ENCODE peak calls at places on chromosome 13, in seven cellular contexts. One of them, this sample, is unnamed.

GRCh38 chr13:39201075-39201630 is 162.9 kb downstream of the NHLRC3 start:
- DNase-seq in endothelial cell of umbilical vein: no peak
- DNase-seq in right lobe of liver: no peak
- DNase-seq in Peyer's patch: no peak
- DNase-seq in effector memory CD4-positive, alpha-beta T cell: no peak
- DNase-seq in right cardiac atrium: peak; percentile 41
- DNase-seq in neuronal stem cell: no peak
- DNase-seq in this sample: no peak

GRCh38 chr13:100506600-100507422 is 81.8 kb downstream of the GGACT start:
- DNase-seq in endothelial cell of umbilical vein: peak; percentile 44
- DNase-seq in right cardiac atrium: no peak
- DNase-seq in neuronal stem cell: no peak
- DNase-seq in right lobe of liver: no peak
- DNase-seq in Peyer's patch: no peak
- DNase-seq in effector memory CD4-positive, alpha-beta T cell: no peak
- DNase-seq in this sample: no peak

GRCh38 chr13:25874907-25875306 is 176.9 kb downstream of the SHISA2 start:
- DNase-seq in effector memory CD4-positive, alpha-beta T cell: peak; percentile 45
- DNase-seq in right lobe of liver: no peak
- DNase-seq in endothelial cell of umbilical vein: no peak
- DNase-seq in neuronal stem cell: no peak
- DNase-seq in right cardiac atrium: peak; percentile 52
- DNase-seq in Peyer's patch: no peak
- DNase-seq in this sample: no peak

GRCh38 chr13:33690321-33690720 is 127.6 kb upstream of the RFC3 start:
- DNase-seq in right lobe of liver: no peak
- DNase-seq in neuronal stem cell: no peak
- DNase-seq in Peyer's patch: no peak
- DNase-seq in effector memory CD4-positive, alpha-beta T cell: no peak
- DNase-seq in right cardiac atrium: no peak
- DNase-seq in endothelial cell of umbilical vein: no peak
- DNase-seq in this sample: no peak

GRCh38 chr13:78610381-78610883 is 7.1 kb upstream of the POU4F1 start:
- DNase-seq in neuronal stem cell: no peak
- DNase-seq in effector memory CD4-positive, alpha-beta T cell: no peak
- DNase-seq in Peyer's patch: no peak
- DNase-seq in right cardiac atrium: no peak
- DNase-seq in endothelial cell of umbilical vein: no peak
- DNase-seq in right lobe of liver: no peak
- DNase-seq in this sample: no peak

GRCh38 chr13:54317722-54318121 is 1289.1 kb downstream of the OLFM4 start:
- DNase-seq in endothelial cell of umbilical vein: no peak
- DNase-seq in effector memory CD4-positive, alpha-beta T cell: no peak
- DNase-seq in right lobe of liver: no peak
- DNase-seq in Peyer's patch: no peak
- DNase-seq in neuronal stem cell: no peak
- DNase-seq in right cardiac atrium: peak; percentile 18
- DNase-seq in this sample: no peak

GRCh38 chr13:20017365-20017711 is 58.8 kb downstream of the ZMYM2 start:
- DNase-seq in effector memory CD4-positive, alpha-beta T cell: no peak
- DNase-seq in right cardiac atrium: no peak
- DNase-seq in endothelial cell of umbilical vein: no peak
- DNase-seq in neuronal stem cell: no peak
- DNase-seq in Peyer's patch: no peak
- DNase-seq in right lobe of liver: no peak
- DNase-seq in this sample: no peak

GRCh38 chr13:83350569-83350968 is 531.7 kb downstream of the SLITRK1 start:
- DNase-seq in neuronal stem cell: no peak
- DNase-seq in effector memory CD4-positive, alpha-beta T cell: no peak
- DNase-seq in right cardiac atrium: no peak
- DNase-seq in Peyer's patch: no peak
- DNase-seq in endothelial cell of umbilical vein: no peak
- DNase-seq in right lobe of liver: no peak
- DNase-seq in this sample: no peak

GRCh38 chr13:48908381-48909087 is 67.2 kb upstream of the FNDC3A start:
- DNase-seq in Peyer's patch: no peak
- DNase-seq in neuronal stem cell: no peak
- DNase-seq in right cardiac atrium: no peak
- DNase-seq in endothelial cell of umbilical vein: no peak
- DNase-seq in effector memory CD4-positive, alpha-beta T cell: no peak
- DNase-seq in right lobe of liver: no peak
- DNase-seq in this sample: no peak

GRCh38 chr13:112819816-112820215 is 130.0 kb downstream of the ATP11A start:
- DNase-seq in endothelial cell of umbilical vein: no peak
- DNase-seq in right cardiac atrium: no peak
- DNase-seq in effector memory CD4-positive, alpha-beta T cell: no peak
- DNase-seq in neuronal stem cell: no peak
- DNase-seq in right lobe of liver: no peak
- DNase-seq in Peyer's patch: no peak
- DNase-seq in this sample: no peak

GRCh38 chr13:104855581-104855980 is 1679.9 kb downstream of the EFNB2 start:
- DNase-seq in right cardiac atrium: no peak
- DNase-seq in right lobe of liver: no peak
- DNase-seq in Peyer's patch: no peak
- DNase-seq in endothelial cell of umbilical vein: no peak
- DNase-seq in neuronal stem cell: no peak
- DNase-seq in effector memory CD4-positive, alpha-beta T cell: no peak
- DNase-seq in this sample: no peak

GRCh38 chr13:40402931-40403412 is 263.5 kb downstream of the FOXO1 start:
- DNase-seq in effector memory CD4-positive, alpha-beta T cell: no peak
- DNase-seq in neuronal stem cell: no peak
- DNase-seq in endothelial cell of umbilical vein: peak; percentile 91
- DNase-seq in Peyer's patch: no peak
- DNase-seq in right lobe of liver: no peak
- DNase-seq in right cardiac atrium: peak; percentile 64
- DNase-seq in this sample: no peak

GRCh38 chr13:76663941-76664340 is 222.3 kb downstream of the KCTD12 start:
- DNase-seq in right cardiac atrium: no peak
- DNase-seq in Peyer's patch: no peak
- DNase-seq in endothelial cell of umbilical vein: no peak
- DNase-seq in neuronal stem cell: no peak
- DNase-seq in right lobe of liver: no peak
- DNase-seq in effector memory CD4-positive, alpha-beta T cell: no peak
- DNase-seq in this sample: no peak

GRCh38 chr13:36193151-36193855 is 21.1 kb downstream of the SOHLH2 start:
- DNase-seq in Peyer's patch: no peak
- DNase-seq in right cardiac atrium: no peak
- DNase-seq in neuronal stem cell: no peak
- DNase-seq in effector memory CD4-positive, alpha-beta T cell: no peak
- DNase-seq in endothelial cell of umbilical vein: no peak
- DNase-seq in right lobe of liver: no peak
- DNase-seq in this sample: no peak

GRCh38 chr13:32902898-32903297 is 113.3 kb upstream of the KL start:
- DNase-seq in right lobe of liver: no peak
- DNase-seq in Peyer's patch: no peak
- DNase-seq in endothelial cell of umbilical vein: no peak
- DNase-seq in effector memory CD4-positive, alpha-beta T cell: no peak
- DNase-seq in right cardiac atrium: peak; percentile 96
- DNase-seq in neuronal stem cell: no peak
- DNase-seq in this sample: peak; percentile 33

GRCh38 chr13:25927966-25928365 is 123.8 kb downstream of the SHISA2 start:
- DNase-seq in Peyer's patch: no peak
- DNase-seq in endothelial cell of umbilical vein: no peak
- DNase-seq in right cardiac atrium: no peak
- DNase-seq in effector memory CD4-positive, alpha-beta T cell: no peak
- DNase-seq in right lobe of liver: no peak
- DNase-seq in neuronal stem cell: no peak
- DNase-seq in this sample: no peak

GRCh38 chr13:79933389-79933788 is 407.5 kb downstream of the SPRY2 start:
- DNase-seq in endothelial cell of umbilical vein: peak; percentile 12
- DNase-seq in right cardiac atrium: no peak
- DNase-seq in effector memory CD4-positive, alpha-beta T cell: no peak
- DNase-seq in neuronal stem cell: no peak
- DNase-seq in right lobe of liver: no peak
- DNase-seq in Peyer's patch: no peak
- DNase-seq in this sample: no peak

GRCh38 chr13:51286135-51287002 is 53.1 kb upstream of the SERPINE3 start:
- DNase-seq in right lobe of liver: peak; percentile 84
- DNase-seq in effector memory CD4-positive, alpha-beta T cell: peak; percentile 12
- DNase-seq in neuronal stem cell: peak; percentile 75
- DNase-seq in endothelial cell of umbilical vein: peak; percentile 73
- DNase-seq in Peyer's patch: peak; percentile 80
- DNase-seq in right cardiac atrium: peak; percentile 94
- DNase-seq in this sample: peak; percentile 80
- H3K4me1 ChIP-seq in right lobe of liver: no peaks in the 10 kb centered on the region
- H3K4me1 ChIP-seq in effector memory CD4-positive, alpha-beta T cell: no peaks in the 10 kb centered on the region
- H3K4me1 ChIP-seq in neuronal stem cell: peaks cover 3% of the 10 kb centered on the region
- H3K4me1 ChIP-seq in endothelial cell of umbilical vein: no peaks in the 10 kb centered on the region
- H3K4me1 ChIP-seq in Peyer's patch: no peaks in the 10 kb centered on the region
- H3K4me1 ChIP-seq in right cardiac atrium: no peaks in the 10 kb centered on the region
- H3K4me1 ChIP-seq in this sample: peaks cover 9% of the 10 kb centered on the region

GRCh38 chr13:107563099-107563925 is 652.0 kb downstream of the LIG4 start:
- DNase-seq in right lobe of liver: no peak
- DNase-seq in right cardiac atrium: no peak
- DNase-seq in neuronal stem cell: peak; percentile 37
- DNase-seq in effector memory CD4-positive, alpha-beta T cell: no peak
- DNase-seq in endothelial cell of umbilical vein: peak; percentile 52
- DNase-seq in Peyer's patch: no peak
- DNase-seq in this sample: no peak
- H3K27ac ChIP-seq in right lobe of liver: no peak overlapping the region
- H3K27ac ChIP-seq in right cardiac atrium: no peak overlapping the region
- H3K27ac ChIP-seq in neuronal stem cell: no peak overlapping the region
- H3K27ac ChIP-seq in effector memory CD4-positive, alpha-beta T cell: no peak overlapping the region
- H3K27ac ChIP-seq in endothelial cell of umbilical vein: no peak overlapping the region
- H3K27ac ChIP-seq in Peyer's patch: no peak overlapping the region
- H3K27ac ChIP-seq in this sample: no peak overlapping the region

GRCh38 chr13:110422913-110423688 is 116.0 kb downstream of the COL4A2 start:
- DNase-seq in neuronal stem cell: no peak
- DNase-seq in effector memory CD4-positive, alpha-beta T cell: no peak
- DNase-seq in right lobe of liver: no peak
- DNase-seq in Peyer's patch: no peak
- DNase-seq in right cardiac atrium: no peak
- DNase-seq in endothelial cell of umbilical vein: peak; percentile 44
- DNase-seq in this sample: no peak

GRCh38 chr13:110425444-110425780 is 118.3 kb downstream of the COL4A2 start:
- DNase-seq in endothelial cell of umbilical vein: peak; percentile 93
- DNase-seq in neuronal stem cell: no peak
- DNase-seq in right cardiac atrium: no peak
- DNase-seq in right lobe of liver: no peak
- DNase-seq in Peyer's patch: no peak
- DNase-seq in effector memory CD4-positive, alpha-beta T cell: no peak
- DNase-seq in this sample: no peak

GRCh38 chr13:110423689-110424302 is 116.7 kb downstream of the COL4A2 start:
- DNase-seq in neuronal stem cell: no peak
- DNase-seq in right lobe of liver: no peak
- DNase-seq in right cardiac atrium: no peak
- DNase-seq in effector memory CD4-positive, alpha-beta T cell: no peak
- DNase-seq in Peyer's patch: no peak
- DNase-seq in endothelial cell of umbilical vein: no peak
- DNase-seq in this sample: no peak

GRCh38 chr13:110426745-110427144 is 119.7 kb downstream of the COL4A2 start:
- DNase-seq in right cardiac atrium: no peak
- DNase-seq in neuronal stem cell: no peak
- DNase-seq in Peyer's patch: no peak
- DNase-seq in right lobe of liver: no peak
- DNase-seq in endothelial cell of umbilical vein: no peak
- DNase-seq in effector memory CD4-positive, alpha-beta T cell: no peak
- DNase-seq in this sample: no peak

GRCh38 chr13:110424596-110425443 is 117.7 kb downstream of the COL4A2 start:
- DNase-seq in neuronal stem cell: no peak
- DNase-seq in Peyer's patch: no peak
- DNase-seq in effector memory CD4-positive, alpha-beta T cell: no peak
- DNase-seq in endothelial cell of umbilical vein: no peak
- DNase-seq in right cardiac atrium: no peak
- DNase-seq in right lobe of liver: no peak
- DNase-seq in this sample: no peak
- H3K27me3 ChIP-seq in neuronal stem cell: no peaks in the 10 kb centered on the region
- H3K27me3 ChIP-seq in Peyer's patch: no peaks in the 10 kb centered on the region
- H3K27me3 ChIP-seq in effector memory CD4-positive, alpha-beta T cell: peaks cover 15% of the 10 kb centered on the region
- H3K27me3 ChIP-seq in endothelial cell of umbilical vein: no peaks in the 10 kb centered on the region
- H3K27me3 ChIP-seq in right cardiac atrium: no peaks in the 10 kb centered on the region
- H3K27me3 ChIP-seq in right lobe of liver: no peaks in the 10 kb centered on the region
- H3K27me3 ChIP-seq in this sample: no peaks in the 10 kb centered on the region

DNA sequence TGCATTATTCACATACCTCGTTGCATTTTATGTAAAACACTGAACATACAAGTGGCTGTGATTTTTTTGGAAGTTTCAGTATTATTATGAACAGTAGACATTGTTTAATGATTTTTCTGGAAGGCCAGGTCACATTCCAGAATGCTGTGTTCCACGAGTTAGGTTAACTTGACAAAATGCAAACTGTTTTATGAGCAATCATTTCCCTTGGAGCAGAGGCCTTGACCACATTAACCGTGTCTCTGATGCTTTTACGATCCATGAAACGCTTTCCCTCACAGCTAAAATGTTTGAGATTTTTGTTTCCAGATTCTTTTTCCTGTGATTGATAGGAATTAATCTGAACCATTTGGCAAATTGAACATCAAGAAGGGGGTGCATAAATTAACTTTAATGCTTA is 57.8 kb downstream of the MBNL2 start:
- DNase-seq in Peyer's patch: no peak
- DNase-seq in effector memory CD4-positive, alpha-beta T cell: no peak
- DNase-seq in neuronal stem cell: no peak
- DNase-seq in right cardiac atrium: no peak
- DNase-seq in endothelial cell of umbilical vein: peak; percentile 80
- DNase-seq in right lobe of liver: no peak
- DNase-seq in this sample: no peak
- H3K4me1 ChIP-seq in Peyer's patch: peaks cover 27% of the 10 kb centered on the region
- H3K4me1 ChIP-seq in effector memory CD4-positive, alpha-beta T cell: no peaks in the 10 kb centered on the region
- H3K4me1 ChIP-seq in neuronal stem cell: peaks cover 2% of the 10 kb centered on the region
- H3K4me1 ChIP-seq in right cardiac atrium: peaks cover 20% of the 10 kb centered on the region
- H3K4me1 ChIP-seq in endothelial cell of umbilical vein: peaks cover 62% of the 10 kb centered on the region
- H3K4me1 ChIP-seq in right lobe of liver: no peaks in the 10 kb centered on the region
- H3K4me1 ChIP-seq in this sample: peaks cover 62% of the 10 kb centered on the region

DNA sequence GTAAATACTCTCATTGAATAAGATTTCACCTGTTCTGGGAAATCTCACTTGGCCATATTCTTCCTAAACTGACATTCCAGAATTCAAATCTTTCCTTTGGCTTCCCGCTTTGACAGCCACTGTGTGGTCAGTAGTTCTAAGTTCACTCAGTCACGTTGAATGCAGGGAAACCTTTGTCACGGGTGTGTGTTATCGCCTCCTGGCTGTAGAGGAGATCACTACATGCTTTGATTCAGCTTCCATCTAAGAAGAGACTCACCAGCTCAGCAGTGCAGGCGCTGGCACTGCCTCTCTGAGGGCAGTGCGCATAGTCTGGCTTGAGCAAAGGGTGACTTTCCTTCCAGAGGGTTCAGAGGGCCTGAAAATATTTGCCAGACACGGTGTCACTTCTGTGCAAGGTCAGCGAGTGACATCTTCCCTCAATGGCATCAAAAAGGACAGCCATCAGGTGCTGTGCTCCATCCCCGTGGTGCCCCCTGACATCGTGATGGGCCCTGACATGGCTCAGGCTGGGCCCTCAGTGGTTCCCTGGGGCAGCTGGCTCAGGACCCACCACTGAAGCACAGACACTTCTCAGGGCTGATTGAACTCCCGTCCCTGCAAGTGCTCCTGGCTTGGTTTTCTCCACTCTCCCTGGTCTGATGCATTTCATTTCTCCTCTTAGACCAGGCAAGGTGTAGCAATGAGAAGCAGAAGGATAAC is 635.4 kb upstream of the ARGLU1 start:
- DNase-seq in right lobe of liver: no peak
- DNase-seq in effector memory CD4-positive, alpha-beta T cell: no peak
- DNase-seq in right cardiac atrium: no peak
- DNase-seq in Peyer's patch: no peak
- DNase-seq in endothelial cell of umbilical vein: peak; percentile 82
- DNase-seq in neuronal stem cell: peak; percentile 27
- DNase-seq in this sample: no peak
- H3K27ac ChIP-seq in right lobe of liver: no peak overlapping the region
- H3K27ac ChIP-seq in effector memory CD4-positive, alpha-beta T cell: no peak overlapping the region
- H3K27ac ChIP-seq in right cardiac atrium: peak overlapping the region; percentile 90
- H3K27ac ChIP-seq in Peyer's patch: peak overlapping the region; percentile 23
- H3K27ac ChIP-seq in endothelial cell of umbilical vein: peak overlapping the region; percentile 87
- H3K27ac ChIP-seq in neuronal stem cell: no peak overlapping the region
- H3K27ac ChIP-seq in this sample: no peak overlapping the region